ENCODE peak calls at places on chromosomes 13 and 19, in ten cellular contexts. H is ascending aorta; B is COLO829; K is osteocyte; R is NCI-H1417; N is astrocyte; M is Peyer's patch; V is putamen; G is AG10803; J is CD8-positive, alpha-beta T cell. T is an unnamed sample.

GRCh38 chr19:41408256-41408655 is 10.6 kb downstream of the BCKDHA start:
- DNase-seq in R (no peak), H (no peak), J (no peak), G (no peak), V (no peak), B (no peak), N (no peak), M (no peak), K (no peak), T (no peak)

GRCh38 chr19:44657211-44657921 is 13.7 kb downstream of the PVR start:
- DNase-seq in G (peak; percentile 66), R (peak; percentile 40), H (peak; percentile 78), B (peak; percentile 54), K (peak; percentile 91), J (peak; percentile 58), N (peak; percentile 24), M (peak; percentile 58), V (no peak), T (no peak)

GRCh38 chr13:109669234-109669612 is 117.2 kb downstream of the IRS2 start:
- DNase-seq in J (no peak), H (no peak), N (no peak), K (no peak), V (no peak), M (no peak), B (no peak), R (no peak), G (no peak), T (no peak)

GRCh38 chr13:42747399-42747873 is 33.9 kb upstream of the FAM216B start:
- DNase-seq in J (no peak), R (peak; percentile 34), K (no peak), B (no peak), H (no peak), M (no peak), G (peak; percentile 97), N (peak; percentile 96), V (no peak), T (peak; percentile 30)

GRCh38 chr13:80131204-80131603 is 209.7 kb downstream of the SPRY2 start:
- DNase-seq in K (no peak), M (peak; percentile 17), R (no peak), G (peak; percentile 43), J (no peak), N (peak; percentile 49), H (peak; percentile 78), B (peak; percentile 88), V (peak; percentile 84), T (no peak)

GRCh38 chr19:43777163-43777700 is 3.5 kb downstream of the KCNN4 start:
- DNase-seq in J (no peak), B (peak; percentile 46), V (no peak), M (no peak), K (no peak), H (no peak), N (peak; percentile 65), R (no peak), G (peak; percentile 21), T (no peak)

GRCh38 chr19:2693492-2693891 is 9.0 kb downstream of the GNG7 start:
- DNase-seq in B (no peak), J (no peak), V (no peak), K (no peak), H (no peak), G (no peak), R (no peak), M (no peak), N (no peak), T (no peak)

GRCh38 chr19:29851769-29852521 is 40.2 kb downstream of the CCNE1 start:
- DNase-seq in K (no peak), M (no peak), J (no peak), R (no peak), G (no peak), H (no peak), N (no peak), V (no peak), B (no peak), T (no peak)

GRCh38 chr13:21986602-21987001 is 315.7 kb downstream of the FGF9 start:
- DNase-seq in B (no peak), G (peak; percentile 29), K (no peak), N (no peak), M (no peak), H (no peak), J (no peak), V (no peak), R (no peak), T (no peak)

GRCh38 chr13:61685683-61686013 is 270.0 kb upstream of the PCDH20 start:
- DNase-seq in H (no peak), N (no peak), V (peak; percentile 18), G (no peak), K (no peak), B (no peak), M (no peak), R (peak; percentile 32), J (no peak), T (no peak)

GRCh38 chr19:28075229-28075628 is 1137.7 kb downstream of the UQCRFS1 start:
- DNase-seq in B (no peak), J (no peak), G (no peak), M (no peak), N (no peak), R (no peak), V (no peak), K (no peak), H (no peak), T (no peak)

GRCh38 chr13:51730927-51731326 is 73.0 kb downstream of the DHRS12 start:
- DNase-seq in R (no peak), J (no peak), B (no peak), N (no peak), M (no peak), G (no peak), V (no peak), H (no peak), K (no peak), T (no peak)

GRCh38 chr19:4019578-4019977 is 12.0 kb downstream of the PIAS4 start:
- DNase-seq in G (no peak), B (no peak), V (no peak), H (no peak), J (no peak), K (no peak), N (no peak), M (no peak), R (no peak), T (no peak)

GRCh38 chr13:55013051-55013450 is 1984.4 kb downstream of the OLFM4 start:
- DNase-seq in H (no peak), G (no peak), B (no peak), V (no peak), R (no peak), K (no peak), N (no peak), J (no peak), M (no peak), T (no peak)

T was measured in GOT3.